ENCODE peak calls at places on chromosomes 3 and 15, in five cellular contexts. N is stimulated activated CD8-positive, alpha-beta memory T cell treated with anti-CD3 and anti-CD28 coated beads, Interleukin-12 subunit alpha, Interleukin-12 subunit beta, amount 100 ng/mL, for 4 hours; F is cardiac septum; U is Ammon's horn; E is NCI-H1417. O is an unnamed sample.

GRCh38 chr15:41971089-41971892 is 1.1 kb downstream of the EHD4 start:
- DNase-seq in N (peak; percentile 53), F (peak; percentile 79), U (peak; percentile 57), E (peak; percentile 64), O (peak; percentile 39)

GRCh38 chr3:37163262-37164020 is 10.9 kb downstream of the LRRFIP2 start:
- DNase-seq in N (no peak), F (no peak), U (no peak), E (no peak), O (no peak)

GRCh38 chr3:189684317-189684716 is 53.1 kb downstream of the TP63 start:
- DNase-seq in N (no peak), F (no peak), U (no peak), E (no peak), O (no peak)

GRCh38 chr15:20353966-20354883 is 187.4 kb downstream of the GOLGA6L6 start:
- DNase-seq in N (no peak), F (no peak), U (peak; percentile 28), E (no peak), O (no peak)

GRCh38 chr3:11282250-11283125 is 10.3 kb downstream of the ATG7 start:
- DNase-seq in N (no peak), F (no peak), U (peak; percentile 93), E (no peak), O (no peak)

GRCh38 chr3:120350431-120350941 is 1.3 kb upstream of the LRRC58 start:
- DNase-seq in N (no peak), F (no peak), U (peak; percentile 12), E (peak; percentile 48), O (no peak)

GRCh38 chr15:39331584-39331983 is 249.3 kb upstream of the THBS1 start:
- DNase-seq in N (no peak), F (no peak), U (no peak), E (no peak), O (no peak)

GRCh38 chr3:125478321-125478720 is 41.7 kb downstream of the SNX4 start:
- DNase-seq in N (no peak), F (no peak), U (no peak), E (no peak), O (no peak)

GRCh38 chr3:158152186-158152585 is 42.3 kb downstream of the RSRC1 start:
- DNase-seq in N (no peak), F (no peak), U (no peak), E (no peak), O (no peak)

GRCh38 chr3:16807441-16807840 is 77.3 kb upstream of the PLCL2 start:
- DNase-seq in N (no peak), F (no peak), U (no peak), E (no peak), O (no peak)

GRCh38 chr3:50321844-50322385 is 630 bp downstream of the HYAL2 start:
- DNase-seq in N (no peak), F (no peak), U (no peak), E (no peak), O (peak; percentile 90)

GRCh38 chr3:68057637-68058320 is 403.4 kb upstream of the SUCLG2 start:
- DNase-seq in N (peak; percentile 37), F (no peak), U (no peak), E (no peak), O (no peak)

GRCh38 chr3:161444678-161445077 is 51.9 kb upstream of the OTOL1 start:
- DNase-seq in N (no peak), F (no peak), U (no peak), E (no peak), O (no peak)

GRCh38 chr3:184636774-184637316 is 75.0 kb downstream of the MAGEF1 start:
- DNase-seq in N (no peak), F (peak; percentile 39), U (no peak), E (peak; percentile 38), O (no peak)

GRCh38 chr3:15099364-15100098 is 583 bp upstream of the RBSN start:
- DNase-seq in N (no peak), F (no peak), U (no peak), E (no peak), O (peak; percentile 34)

GRCh38 chr3:134904333-134904771 is 109.3 kb downstream of the EPHB1 start:
- DNase-seq in N (no peak), F (no peak), U (peak; percentile 43), E (no peak), O (no peak)

GRCh38 chr3:31014317-31015040 is 120.0 kb upstream of the GADL1 start:
- DNase-seq in N (no peak), F (no peak), U (no peak), E (no peak), O (no peak)

GRCh38 chr3:16331319-16331883 is 66.4 kb downstream of the OXNAD1 start:
- DNase-seq in N (no peak), F (no peak), U (no peak), E (no peak), O (no peak)

GRCh38 chr15:71748327-71748726 is 62.0 kb upstream of the NR2E3 start:
- DNase-seq in N (no peak), F (no peak), U (no peak), E (no peak), O (no peak)

O was measured in NCI-H526.